ENCODE peak calls at places on chromosome 12, in six cellular contexts. H is K562, E is GM12878, V is SK-N-SH, P is HepG2, O is H1. K is an unnamed sample.

GRCh38 chr12:989751-990278 is 1.2 kb upstream of the ERC1 start:
- DNase-seq in V (peak; percentile 73), H (no peak), O (no peak), P (peak; percentile 66), E (no peak), K (no peak)

GRCh38 chr12:126347421-126347820 is 1282.2 kb downstream of the AACS start:
- DNase-seq in E (no peak), V (no peak), O (no peak), P (no peak), H (no peak), K (no peak)

GRCh38 chr12:120224304-120225199 is 23.6 kb upstream of the RPLP0 start:
- DNase-seq in V (peak; percentile 79), O (no peak), H (no peak), E (no peak), P (no peak), K (no peak)

GRCh38 chr12:57735952-57736742 is 2.4 kb downstream of the AGAP2 start:
- DNase-seq in H (peak; percentile 82), V (peak; percentile 87), E (no peak), P (peak; percentile 37), O (no peak), K (no peak)

GRCh38 chr12:67807808-67808207 is 159.3 kb downstream of the DYRK2 start:
- DNase-seq in V (no peak), O (no peak), P (no peak), H (no peak), E (no peak), K (no peak)

GRCh38 chr12:93073324-93073723 is 144.2 kb upstream of the EEA1 start:
- DNase-seq in E (no peak), V (no peak), O (no peak), H (no peak), P (no peak), K (no peak)

GRCh38 chr12:109930028-109930800 is 30.1 kb downstream of the TCHP start:
- DNase-seq in O (no peak), E (no peak), H (no peak), P (no peak), V (no peak), K (no peak)

GRCh38 chr12:91964501-91964900 is 181.1 kb downstream of the BTG1 start:
- DNase-seq in V (no peak), E (no peak), O (no peak), P (no peak), H (no peak), K (no peak)

GRCh38 chr12:92107621-92108131 is 38.0 kb downstream of the BTG1 start:
- DNase-seq in H (no peak), V (peak; percentile 55), O (no peak), E (no peak), P (no peak), K (no peak)

GRCh38 chr12:109580684-109581333 is 7.2 kb downstream of the MVK start:
- DNase-seq in V (no peak), P (no peak), H (no peak), O (no peak), E (no peak), K (no peak)

GRCh38 chr12:30822385-30823139 is 67.8 kb upstream of the CAPRIN2 start:
- DNase-seq in O (no peak), E (no peak), V (peak; percentile 33), P (no peak), H (no peak), K (peak; percentile 21)

GRCh38 chr12:127383281-127383680 is 883.7 kb upstream of the TMEM132C start:
- DNase-seq in P (no peak), H (no peak), O (no peak), E (no peak), V (no peak), K (no peak)

GRCh38 chr12:68122236-68122920 is 37.2 kb downstream of the IFNG start:
- DNase-seq in O (no peak), V (no peak), E (no peak), H (no peak), P (no peak), K (no peak)

GRCh38 chr12:25692115-25693035 is 139.3 kb upstream of the LMNTD1 start:
- DNase-seq in P (no peak), H (no peak), E (no peak), O (no peak), V (no peak), K (no peak)

DNA sequence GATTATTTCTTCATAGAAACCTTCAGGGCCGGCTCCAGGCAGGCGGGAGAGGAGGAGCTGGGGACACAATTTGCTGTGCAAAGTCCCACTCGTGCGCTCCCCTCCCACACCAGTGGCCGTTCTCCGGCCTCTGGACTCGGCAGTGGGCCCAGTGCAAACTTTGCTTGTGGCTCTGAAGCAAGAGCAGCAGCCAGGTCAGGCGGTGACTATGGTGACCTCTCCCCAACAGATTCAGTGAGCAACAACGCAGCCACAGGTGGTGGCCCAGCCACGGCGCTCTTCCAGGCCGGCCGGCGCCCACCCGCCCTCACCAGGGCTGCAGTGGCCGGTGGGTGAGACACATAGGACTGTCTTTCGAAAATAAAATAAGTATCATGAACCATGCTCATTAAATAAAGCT is 29.5 kb downstream of the VPS37B start:
- DNase-seq in O (no peak), H (no peak), V (no peak), P (peak; percentile 74), E (no peak), K (no peak)
- TF ChIP-seq POLR2AphosphoS5 in O (no peak), H (no peak), V (no peak), P (no peak), E (no peak), K (no peak)

GRCh38 chr12:65871865-65872645 is 47.8 kb downstream of the HMGA2 start:
- DNase-seq in V (no peak), O (no peak), E (no peak), H (no peak), P (no peak), K (no peak)

GRCh38 chr12:65867428-65867827 is 43.1 kb downstream of the HMGA2 start:
- DNase-seq in O (no peak), P (no peak), H (no peak), V (no peak), E (no peak), K (no peak)

GRCh38 chr12:65868878-65869277 is 44.6 kb downstream of the HMGA2 start:
- DNase-seq in P (no peak), H (no peak), E (no peak), V (no peak), O (no peak), K (no peak)

DNA sequence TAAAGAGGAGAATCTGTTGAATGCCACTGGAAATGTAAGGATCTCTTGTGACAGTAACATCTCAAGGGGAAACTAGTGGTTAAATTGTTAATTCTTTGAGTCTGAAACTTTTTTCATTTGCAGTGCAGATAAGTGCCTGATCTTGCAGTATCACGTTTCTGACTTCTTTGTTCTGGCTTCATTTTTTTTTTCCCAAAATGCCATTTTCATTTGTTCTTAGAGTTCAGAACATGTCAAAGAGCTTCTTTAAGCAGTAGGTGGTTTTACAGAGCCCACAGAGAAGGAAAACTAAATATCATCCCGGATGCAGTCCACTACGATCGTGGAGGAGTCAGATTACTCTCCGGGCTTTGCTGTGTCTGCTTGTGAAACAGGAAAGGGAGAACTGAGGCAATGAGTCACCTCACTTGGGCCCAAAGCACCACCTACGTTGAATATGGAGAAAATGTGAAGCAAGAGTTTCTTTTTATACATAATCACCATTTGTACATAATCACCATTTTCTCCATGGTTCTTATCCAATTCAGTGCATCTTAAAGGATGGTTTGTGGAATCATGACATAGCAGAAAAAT is 43.9 kb downstream of the HMGA2 start:
- DNase-seq in V (no peak), E (no peak), H (no peak), P (no peak), O (no peak), K (peak; percentile 27)
- TF ChIP-seq GABPA in V (no peak), E (no peak), H (no peak), P (no peak), O (no peak), K (no peak)

GRCh38 chr12:89225401-89225800 is 126.9 kb downstream of the DUSP6 start:
- DNase-seq in E (no peak), O (no peak), H (no peak), P (no peak), V (no peak), K (no peak)

GRCh38 chr12:89230376-89231101 is 121.8 kb downstream of the DUSP6 start:
- DNase-seq in H (no peak), P (peak; percentile 17), E (no peak), O (no peak), V (no peak), K (no peak)

GRCh38 chr12:89227774-89228173 is 124.5 kb downstream of the DUSP6 start:
- DNase-seq in P (no peak), V (no peak), E (no peak), O (no peak), H (no peak), K (no peak)

GRCh38 chr12:89228466-89228865 is 123.8 kb downstream of the DUSP6 start:
- DNase-seq in H (no peak), P (no peak), E (no peak), V (no peak), O (no peak), K (no peak)

GRCh38 chr12:89225808-89226368 is 126.4 kb downstream of the DUSP6 start:
- DNase-seq in V (no peak), P (no peak), O (no peak), H (no peak), E (no peak), K (no peak)
- H3K4me3 ChIP-seq in V (no peak overlapping the region), P (no peak overlapping the region), O (no peak overlapping the region), H (no peak overlapping the region), E (no peak overlapping the region), K (no peak overlapping the region)

DNA sequence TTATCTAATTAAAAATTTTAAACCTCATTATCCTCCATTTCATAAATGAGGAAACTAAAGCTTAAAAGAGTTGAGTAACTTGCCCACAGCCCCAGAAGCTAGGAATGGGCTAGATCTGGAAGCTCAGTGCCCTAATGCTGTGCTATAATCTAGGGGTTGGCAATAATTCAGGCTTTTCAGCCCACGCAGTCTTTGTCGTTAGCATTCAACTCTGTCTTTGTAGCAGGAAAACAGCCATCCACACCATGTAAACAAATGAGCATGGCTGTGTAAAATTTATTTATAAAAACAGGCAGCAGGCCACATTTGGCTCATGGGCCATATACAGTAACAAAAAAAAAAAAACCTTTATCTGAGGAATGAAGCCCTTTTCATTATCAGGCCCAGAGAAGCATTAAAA is 92.4 kb upstream of the OVCH1 start:
- DNase-seq in E (no peak), V (no peak), P (no peak), H (no peak), O (no peak), K (no peak)
- TF ChIP-seq POLR2AphosphoS5 in E (no peak), V (no peak), P (no peak), H (no peak), O (no peak), K (no peak)

K was measured in HL-60.